ENCODE peak calls at places on chromosomes 4 and X, in seven cellular contexts. L, Z, O, A, U, Y and P are unnamed samples.

GRCh38 chr4:75834772-75835154 is 67.5 kb downstream of the PPEF2 start:
- DNase-seq in L (no peak), Z (no peak), O (no peak), A (no peak), U (no peak), Y (no peak), P (no peak)

GRCh38 chr4:74875451-74875850 is 57.5 kb upstream of the PARM1 start:
- DNase-seq in L (no peak), Z (no peak), O (no peak), A (no peak), U (no peak), Y (no peak), P (no peak)

GRCh38 chr4:26326791-26327190 is 6.0 kb downstream of the RBPJ start:
- DNase-seq in L (peak), Z (no peak), O (no peak), A (peak), U (no peak), Y (no peak), P (no peak)

GRCh38 chr4:12562016-12562415 is 922.1 kb downstream of the RAB28 start:
- DNase-seq in L (no peak), Z (no peak), O (no peak), A (no peak), U (no peak), Y (no peak), P (no peak)

GRCh38 chr4:142473218-142473959 is 372.7 kb downstream of the INPP4B start:
- DNase-seq in L (no peak), Z (no peak), O (no peak), A (no peak), U (peak), Y (no peak), P (no peak)

GRCh38 chr4:52107745-52108144 is 56.6 kb downstream of the SPATA18 start:
- DNase-seq in L (peak), Z (no peak), O (no peak), A (no peak), U (no peak), Y (no peak), P (no peak)

GRCh38 chr4:161581262-161581661 is 582.5 kb downstream of the FSTL5 start:
- DNase-seq in L (peak), Z (no peak), O (no peak), A (peak), U (no peak), Y (no peak), P (no peak)

GRCh38 chrX:3351287-3351686 is 4.8 kb upstream of the MXRA5 start:
- DNase-seq in L (no peak), Z (no peak), O (no peak), A (no peak), U (no peak), Y (no peak), P (no peak)

GRCh38 chr4:173990879-173991231 is 292.6 kb downstream of the FBXO8 start:
- DNase-seq in L (no peak), Z (peak), O (no peak), A (peak), U (no peak), Y (no peak), P (no peak)

GRCh38 chrX:71637253-71637618 is 18.9 kb upstream of the CXCR3 start:
- DNase-seq in L (peak), Z (no peak), O (no peak), A (peak), U (no peak), Y (no peak), P (no peak)

GRCh38 chr4:6825403-6825802 is 42.9 kb downstream of the KIAA0232 start:
- DNase-seq in L (no peak), Z (no peak), O (no peak), A (no peak), U (no peak), Y (no peak), P (no peak)

GRCh38 chr4:123564758-123565346 is 168.3 kb downstream of the SPRY1 start:
- DNase-seq in L (peak), Z (no peak), O (peak), A (peak), U (no peak), Y (peak), P (no peak)

GRCh38 chr4:40875507-40876150 is 125.9 kb downstream of the NSUN7 start:
- DNase-seq in L (no peak), Z (no peak), O (no peak), A (no peak), U (no peak), Y (no peak), P (no peak)

GRCh38 chrX:56928546-56928945 is 66.8 kb downstream of the SPIN3 start:
- DNase-seq in L (peak), Z (no peak), O (no peak), A (no peak), U (no peak), Y (no peak), P (no peak)

GRCh38 chr4:184803884-184804283 is 21.9 kb downstream of the ACSL1 start:
- DNase-seq in L (no peak), Z (no peak), O (no peak), A (no peak), U (no peak), Y (no peak), P (no peak)

GRCh38 chrX:135302269-135302873 is 6.9 kb upstream of the ETDC start:
- DNase-seq in L (no peak), Z (no peak), O (no peak), A (no peak), U (no peak), Y (no peak), P (no peak)

GRCh38 chr4:107210450-107211239 is 174.5 kb upstream of the DKK2 start:
- DNase-seq in L (peak), Z (no peak), O (no peak), A (peak), U (no peak), Y (no peak), P (no peak)

GRCh38 chr4:139942284-139942683 is 211.7 kb downstream of the MAML3 start:
- DNase-seq in L (no peak), Z (no peak), O (no peak), A (no peak), U (no peak), Y (no peak), P (no peak)

GRCh38 chrX:103151799-103152198 is 58.9 kb upstream of the NXF3 start:
- DNase-seq in L (peak), Z (no peak), O (no peak), A (no peak), U (no peak), Y (no peak), P (no peak)

GRCh38 chrX:15043538-15043937 is 170.3 kb downstream of the MOSPD2 start:
- DNase-seq in L (no peak), Z (no peak), O (no peak), A (no peak), U (no peak), Y (no peak), P (no peak)

GRCh38 chrX:44344194-44344593 is 722 bp upstream of the EFHC2 start:
- DNase-seq in L (no peak), Z (peak), O (peak), A (no peak), U (peak), Y (no peak), P (no peak)

GRCh38 chrX:72394518-72395163 is 88.9 kb upstream of the CITED1 start:
- DNase-seq in L (peak), Z (no peak), O (no peak), A (peak), U (no peak), Y (peak), P (no peak)

GRCh38 chr4:33268776-33269175 is 2548.6 kb downstream of the PCDH7 start:
- DNase-seq in L (no peak), Z (no peak), O (no peak), A (no peak), U (no peak), Y (no peak), P (no peak)

GRCh38 chr4:21134994-21135393 is 434.7 kb downstream of the PACRGL start:
- DNase-seq in L (peak), Z (no peak), O (no peak), A (peak), U (no peak), Y (no peak), P (no peak)

GRCh38 chr4:46586566-46586965 is 196.6 kb upstream of the GABRA2 start:
- DNase-seq in L (no peak), Z (no peak), O (peak), A (no peak), U (no peak), Y (no peak), P (no peak)

GRCh38 chr4:85829276-85830051 is 354.5 kb downstream of the ARHGAP24 start:
- DNase-seq in L (peak), Z (no peak), O (no peak), A (peak), U (no peak), Y (no peak), P (no peak)

GRCh38 chr4:47717173-47717572 is 120.7 kb downstream of the CORIN start:
- DNase-seq in L (no peak), Z (no peak), O (no peak), A (no peak), U (no peak), Y (no peak), P (no peak)

GRCh38 chr4:100117749-100118148 is 72.5 kb downstream of the DDIT4L start:
- DNase-seq in L (no peak), Z (no peak), O (no peak), A (peak), U (no peak), Y (no peak), P (no peak)

GRCh38 chr4:146437778-146438177 is 84.0 kb downstream of the SLC10A7 start:
- DNase-seq in L (no peak), Z (no peak), O (no peak), A (no peak), U (no peak), Y (no peak), P (no peak)

GRCh38 chrX:21702725-21703228 is 44.6 kb upstream of the KLHL34 start:
- DNase-seq in L (no peak), Z (no peak), O (no peak), A (no peak), U (no peak), Y (no peak), P (no peak)

GRCh38 chr4:633976-634598 is 8.7 kb downstream of the PDE6B start:
- DNase-seq in L (no peak), Z (peak), O (peak), A (no peak), U (peak), Y (no peak), P (no peak)

DNA sequence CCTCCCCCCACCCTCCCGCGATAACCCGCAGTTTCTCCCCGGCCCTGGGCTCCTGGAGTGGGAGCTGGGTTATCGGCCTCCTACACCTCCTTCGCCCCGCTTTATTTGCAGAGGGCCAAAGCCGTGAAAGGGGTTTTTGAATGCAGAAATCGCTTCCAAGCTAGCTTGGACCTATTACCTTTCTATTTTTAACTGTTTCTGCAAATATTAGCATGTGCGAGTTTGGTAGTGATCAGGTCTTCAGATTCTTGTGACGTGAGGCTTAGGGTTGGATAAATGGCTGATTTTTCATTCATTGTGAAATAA is 1.3 kb downstream of the USP9X start:
- DNase-seq in L (no peak), Z (no peak), O (no peak), A (no peak), U (no peak), Y (no peak), P (no peak)
- H3K27ac ChIP-seq in L (peak), Z (peak), O (no peak), A (peak), U (peak), Y (peak), P (peak)

GRCh38 chrX:53313746-53314105 is 32.3 kb upstream of the IQSEC2 start:
- DNase-seq in L (no peak), Z (no peak), O (no peak), A (no peak), U (no peak), Y (no peak), P (no peak)
- H3K27ac ChIP-seq in L (peak), Z (no peak), O (no peak), A (no peak), U (no peak), Y (no peak), P (no peak)

GRCh38 chr4:87493147-87493546 is 36.0 kb downstream of the SPARCL1 start:
- DNase-seq in L (no peak), Z (no peak), O (no peak), A (no peak), U (no peak), Y (no peak), P (no peak)
- H3K27ac ChIP-seq in L (no peak), Z (peak), O (no peak), A (no peak), U (no peak), Y (no peak), P (peak)

DNA sequence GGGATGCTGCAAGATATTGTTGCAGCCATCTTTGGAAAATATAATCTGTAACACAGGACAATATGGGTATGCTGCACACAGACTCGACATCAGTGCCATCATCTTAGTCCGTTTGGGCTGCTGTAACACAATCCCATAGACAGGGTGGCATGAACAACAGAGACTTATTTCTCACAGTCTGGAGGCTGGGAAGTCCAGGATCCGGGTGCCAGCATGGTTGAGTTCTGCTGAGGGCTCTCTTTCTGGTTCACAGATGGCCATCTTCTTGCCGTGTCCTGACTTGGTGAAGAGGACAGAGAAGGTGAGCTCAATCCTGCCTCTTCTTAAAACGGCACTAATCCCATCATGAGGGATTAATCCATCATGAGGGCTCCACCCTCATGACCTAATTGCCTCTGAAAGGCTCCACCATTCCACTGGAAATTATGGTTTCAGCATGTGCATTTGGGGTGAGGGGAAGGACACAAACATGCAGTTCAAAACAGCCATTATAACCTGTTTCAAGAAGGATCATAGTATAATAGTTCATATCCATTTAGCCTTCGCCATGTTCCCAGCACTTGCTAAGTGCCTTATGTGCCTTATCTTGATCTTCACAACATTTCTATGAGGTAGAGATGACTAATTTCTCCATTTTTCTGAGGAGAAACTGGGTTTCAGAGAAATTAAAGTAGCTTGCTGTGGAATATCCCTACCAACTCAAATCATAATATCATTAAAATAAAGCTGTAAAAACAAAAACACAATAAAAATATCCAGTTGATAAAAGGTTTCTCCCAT is 27.9 kb upstream of the SPP1 start:
- DNase-seq in L (no peak), Z (no peak), O (no peak), A (no peak), U (no peak), Y (no peak), P (no peak)
- H3K27ac ChIP-seq in L (no peak), Z (no peak), O (no peak), A (no peak), U (no peak), Y (no peak), P (no peak)

GRCh38 chr4:37693450-37694190 is 7.4 kb upstream of the RELL1 start:
- DNase-seq in L (peak), Z (no peak), O (no peak), A (peak), U (no peak), Y (no peak), P (no peak)
- H3K27ac ChIP-seq in L (peak), Z (no peak), O (no peak), A (no peak), U (no peak), Y (no peak), P (no peak)